ENCODE peak calls at places on chromosomes 3 and 15, in four cellular contexts. J, G, X and H are unnamed samples.

GRCh38 chr15:96334705-96335428 is 4.4 kb downstream of the NR2F2 start:
- DNase-seq in J (no peak), X (no peak), G (no peak), H (no peak)

GRCh38 chr15:92817339-92817886 is 82.7 kb upstream of the CHD2 start:
- DNase-seq in G (no peak), J (no peak), X (no peak), H (no peak)

GRCh38 chr15:88376574-88377174 is 90.5 kb downstream of the MRPL46 start:
- DNase-seq in X (no peak), J (peak), G (no peak), H (no peak)

GRCh38 chr15:69818529-69818928 is 279.2 kb downstream of the TLE3 start:
- DNase-seq in J (no peak), G (no peak), X (no peak), H (no peak)

GRCh38 chr15:41870689-41871081 is 23.2 kb downstream of the SPTBN5 start:
- DNase-seq in X (no peak), J (peak), G (no peak), H (no peak)

GRCh38 chr3:73621388-73621787 is 3.4 kb downstream of the PDZRN3 start:
- DNase-seq in X (no peak), J (no peak), G (no peak), H (no peak)

GRCh38 chr15:33278816-33279612 is 31.8 kb upstream of the RYR3 start:
- DNase-seq in G (no peak), J (peak), X (peak), H (peak)

GRCh38 chr3:188664795-188665194 is 507.0 kb upstream of the TPRG1 start:
- DNase-seq in J (no peak), G (no peak), X (no peak), H (peak)

GRCh38 chr3:126629999-126630398 is 24.9 kb downstream of the TXNRD3 start:
- DNase-seq in J (no peak), X (no peak), G (no peak), H (no peak)

GRCh38 chr3:63386568-63386967 is 108.5 kb downstream of the SYNPR start:
- DNase-seq in J (no peak), X (no peak), G (no peak), H (no peak)
- TF ChIP-seq CEBPB in J (no peak), X (no peak), G (no peak), H (no peak)

GRCh38 chr3:110234831-110235230 is 836.8 kb upstream of the NECTIN3 start:
- DNase-seq in X (no peak), G (no peak), J (peak), H (no peak)
- TF ChIP-seq CEBPB in X (no peak), G (no peak), J (no peak), H (no peak)

GRCh38 chr3:185937689-185938374 is at the start of gene TRA2B:
- DNase-seq in J (peak), G (peak), X (peak), H (peak)

GRCh38 chr3:185936814-185937688 is 763 bp downstream of the TRA2B start:
- DNase-seq in J (peak), X (peak), G (peak), H (peak)

GRCh38 chr3:185942396-185942795 is 4.6 kb upstream of the TRA2B start:
- DNase-seq in G (no peak), X (no peak), J (no peak), H (no peak)

GRCh38 chr3:185940951-185941350 is 3.1 kb upstream of the TRA2B start:
- DNase-seq in G (no peak), X (no peak), J (no peak), H (no peak)

DNA sequence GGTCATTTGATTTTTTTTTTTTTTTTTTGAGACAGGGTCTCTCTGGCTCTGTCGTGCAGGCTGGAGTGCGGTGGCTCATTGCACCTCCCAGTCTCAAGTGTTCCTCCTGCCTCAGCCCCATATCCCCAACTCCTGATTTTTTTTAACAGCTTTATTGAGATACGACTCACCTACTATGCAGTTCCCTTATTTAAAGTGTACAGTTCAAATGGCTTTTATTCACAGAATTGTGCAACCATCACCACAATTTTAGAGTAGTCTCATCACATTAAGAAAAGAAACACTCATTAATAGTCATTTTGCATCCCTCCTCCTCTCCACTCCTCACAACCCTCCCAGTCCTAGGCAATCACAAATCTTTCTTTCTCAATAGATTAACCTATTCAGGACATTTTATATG is 1.9 kb upstream of the TRA2B start:
- DNase-seq in J (no peak), G (no peak), X (no peak), H (no peak)
- TF ChIP-seq CEBPB in J (peak), G (no peak), X (no peak), H (no peak)

DNA sequence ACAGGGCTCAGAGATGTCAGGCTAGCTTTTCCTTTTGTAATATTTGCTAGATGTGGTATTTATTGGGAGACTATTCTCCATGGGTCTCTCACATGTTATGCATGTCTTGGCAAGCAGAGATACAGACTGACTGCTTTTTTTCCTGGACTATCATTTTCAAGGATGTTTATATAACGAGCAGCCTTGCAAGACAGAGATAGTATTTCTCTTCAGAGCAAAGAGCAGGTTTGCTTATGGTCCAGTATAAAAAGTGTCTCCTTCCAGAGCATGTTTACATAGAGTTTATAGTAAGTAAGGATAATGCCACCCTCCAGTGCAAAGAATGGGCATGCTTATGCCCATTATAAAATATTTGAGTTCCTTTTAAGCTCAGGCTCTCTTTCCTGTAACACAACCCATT is 24.6 kb downstream of the GTF2E1 start:
- DNase-seq in J (peak), G (no peak), X (no peak), H (no peak)
- TF ChIP-seq CEBPB in J (no peak), G (no peak), X (no peak), H (no peak)